ENCODE peak calls at places on chromosomes 12 and 14, in four cellular contexts. Y is activated CD8-positive, alpha-beta memory T cell treated with anti-CD3 and anti-CD28 coated beads, Interleukin-2, amount 50 U/mL, for 48 hours; A is C1 segment of cervical spinal cord; F is amygdala. O is an unnamed sample.

GRCh38 chr12:131499160-131499863 is 211.6 kb upstream of the SFSWAP start:
- DNase-seq in Y (no peak), A (no peak), F (no peak), O (no peak)

GRCh38 chr14:20343855-20344205 is 395 bp downstream of the PARP2 start:
- DNase-seq in Y (no peak), A (no peak), F (no peak), O (peak)

GRCh38 chr12:94469522-94469921 is 9.9 kb upstream of the CEP83 start:
- DNase-seq in Y (no peak), A (no peak), F (no peak), O (no peak)

GRCh38 chr12:123931686-123932321 is 40.8 kb downstream of the CCDC92 start:
- DNase-seq in Y (no peak), A (no peak), F (no peak), O (no peak)

GRCh38 chr12:106217706-106218105 is 30.1 kb downstream of the CKAP4 start:
- DNase-seq in Y (no peak), A (no peak), F (no peak), O (no peak)

GRCh38 chr12:2832550-2833127 is 2.2 kb downstream of the NRIP2 start:
- DNase-seq in Y (no peak), A (no peak), F (no peak), O (no peak)

GRCh38 chr12:1374296-1374695 is 220.1 kb downstream of the FBXL14 start:
- DNase-seq in Y (no peak), A (no peak), F (no peak), O (no peak)

GRCh38 chr12:87120440-87120839 is 864.2 kb upstream of the MGAT4C start:
- DNase-seq in Y (no peak), A (no peak), F (no peak), O (no peak)

GRCh38 chr12:122182887-122183587 is at the start of gene LRRC43:
- DNase-seq in Y (peak), A (no peak), F (no peak), O (peak)

O was measured in small intestine.